ENCODE peak calls at places on chromosomes 3 and 15, in seven cellular contexts. A is heart right ventricle, V is EL, R is fibroblast of lung, Q is SK-N-DZ, X is SHP77 treated with DMSO at 0.1 percent for 48 hours, H is ELR. G is an unnamed sample.

GRCh38 chr3:11718582-11719405 is 75.1 kb upstream of the VGLL4 start:
- DNase-seq in A (peak), V (peak), R (peak), Q (no peak), X (no peak), H (peak), G (peak)

GRCh38 chr3:196080517-196080841 is 1.4 kb downstream of the TFRC start:
- DNase-seq in A (no peak), V (no peak), R (no peak), Q (no peak), X (no peak), H (peak), G (no peak)

GRCh38 chr15:88681610-88682221 is 42.9 kb downstream of the ISG20 start:
- DNase-seq in A (no peak), V (no peak), R (no peak), Q (no peak), X (no peak), H (no peak), G (no peak)

GRCh38 chr3:190709351-190709773 is 153.1 kb downstream of the GMNC start:
- DNase-seq in A (no peak), V (peak), R (peak), Q (no peak), X (no peak), H (no peak), G (peak)

GRCh38 chr15:39127925-39128617 is 452.8 kb upstream of the THBS1 start:
- DNase-seq in A (no peak), V (peak), R (peak), Q (no peak), X (peak), H (peak), G (peak)

GRCh38 chr3:160477750-160478149 is 28.2 kb upstream of the TRIM59 start:
- DNase-seq in A (no peak), V (peak), R (peak), Q (no peak), X (no peak), H (no peak), G (peak)

GRCh38 chr15:43763819-43764446 is 12.8 kb downstream of the ELL3 start:
- DNase-seq in A (no peak), V (no peak), R (no peak), Q (no peak), X (no peak), H (no peak), G (peak)

GRCh38 chr3:47605646-47606045 is 27.0 kb upstream of the CSPG5 start:
- DNase-seq in A (no peak), V (no peak), R (peak), Q (no peak), X (no peak), H (peak), G (peak)

GRCh38 chr15:47484119-47484518 is 233.2 kb upstream of the SEMA6D start:
- DNase-seq in A (no peak), V (peak), R (peak), Q (no peak), X (no peak), H (peak), G (peak)

GRCh38 chr3:43951813-43952212 is 261.1 kb downstream of the ABHD5 start:
- DNase-seq in A (no peak), V (no peak), R (no peak), Q (no peak), X (no peak), H (no peak), G (no peak)

GRCh38 chr3:128491900-128492352 is 1.1 kb downstream of the GATA2 start:
- DNase-seq in A (no peak), V (no peak), R (peak), Q (no peak), X (no peak), H (no peak), G (peak)

GRCh38 chr15:31200735-31201151 is 99.2 kb upstream of the TRPM1 start:
- DNase-seq in A (peak), V (peak), R (peak), Q (peak), X (peak), H (peak), G (peak)

GRCh38 chr3:171256445-171257250 is 203.6 kb downstream of the TNIK start:
- DNase-seq in A (no peak), V (peak), R (peak), Q (no peak), X (no peak), H (peak), G (peak)

GRCh38 chr3:141561426-141562034 is 74.7 kb downstream of the RASA2 start:
- DNase-seq in A (peak), V (peak), R (peak), Q (peak), X (no peak), H (peak), G (peak)

GRCh38 chr3:16715281-16715680 is 110.1 kb upstream of the DAZL start:
- DNase-seq in A (no peak), V (no peak), R (no peak), Q (no peak), X (no peak), H (no peak), G (no peak)

GRCh38 chr15:98126326-98127090 is 166.0 kb downstream of the ARRDC4 start:
- DNase-seq in A (no peak), V (peak), R (no peak), Q (no peak), X (no peak), H (peak), G (peak)

GRCh38 chr3:30346927-30347320 is 259.5 kb upstream of the TGFBR2 start:
- DNase-seq in A (no peak), V (no peak), R (no peak), Q (no peak), X (no peak), H (no peak), G (no peak)

GRCh38 chr15:44667039-44667360 is 3.5 kb upstream of the SPG11 start:
- DNase-seq in A (no peak), V (no peak), R (no peak), Q (no peak), X (no peak), H (no peak), G (no peak)

GRCh38 chr15:75544273-75544862 is 34.7 kb downstream of the PTPN9 start:
- DNase-seq in A (no peak), V (no peak), R (no peak), Q (no peak), X (no peak), H (no peak), G (no peak)

GRCh38 chr3:81554805-81555204 is 206.6 kb downstream of the GBE1 start:
- DNase-seq in A (peak), V (peak), R (peak), Q (no peak), X (no peak), H (no peak), G (no peak)

GRCh38 chr3:195907730-195908438 is 467 bp downstream of the TNK2 start:
- DNase-seq in A (peak), V (peak), R (no peak), Q (peak), X (no peak), H (peak), G (peak)

GRCh38 chr15:31304074-31304648 is 22.5 kb upstream of the KLF13 start:
- DNase-seq in A (peak), V (no peak), R (no peak), Q (no peak), X (no peak), H (no peak), G (no peak)